ENCODE peak calls at places on chromosomes 7 and 10, in ten cellular contexts. N is keratinocyte, F is uterus, J is colonic mucosa, R is foreskin keratinocyte, K is lung, W is Peyer's patch, C is breast epithelium, Y is body of pancreas, E is GM12865. V is an unnamed sample.

GRCh38 chr10:132910901-132911711 is 31.3 kb downstream of the CFAP46 start:
- DNase-seq in N (no peak), F (no peak), J (no peak), R (no peak), K (no peak), W (no peak), C (peak; percentile 46), Y (no peak), E (no peak), V (no peak)

GRCh38 chr7:128164061-128164954 is 76.8 kb upstream of the LEP start:
- DNase-seq in N (peak; percentile 99), F (no peak), J (no peak), R (peak; percentile 98), K (peak; percentile 51), W (no peak), C (no peak), Y (peak; percentile 17), E (no peak), V (peak; percentile 77)

GRCh38 chr10:5033061-5033770 is 29.6 kb upstream of the AKR1C2 start:
- DNase-seq in N (no peak), F (no peak), J (no peak), R (peak; percentile 45), K (no peak), W (no peak), C (no peak), Y (no peak), E (no peak), V (no peak)

GRCh38 chr7:151676759-151677158 is 157.1 kb upstream of the RHEB start:
- DNase-seq in N (no peak), F (no peak), J (no peak), R (no peak), K (no peak), W (no peak), C (peak; percentile 67), Y (no peak), E (no peak), V (peak; percentile 36)

GRCh38 chr10:126158090-126158489 is 230.2 kb downstream of the ADAM12 start:
- DNase-seq in N (no peak), F (no peak), J (no peak), R (no peak), K (no peak), W (no peak), C (no peak), Y (no peak), E (no peak), V (no peak)

GRCh38 chr7:156947120-156947843 is 2.2 kb upstream of the NOM1 start:
- DNase-seq in N (no peak), F (no peak), J (no peak), R (no peak), K (no peak), W (no peak), C (no peak), Y (peak; percentile 33), E (no peak), V (no peak)

GRCh38 chr10:60809157-60809556 is 30.9 kb downstream of the CDK1 start:
- DNase-seq in N (no peak), F (no peak), J (no peak), R (peak; percentile 29), K (no peak), W (no peak), C (no peak), Y (no peak), E (no peak), V (no peak)

GRCh38 chr7:45698527-45699309 is 124.5 kb downstream of the ADCY1 start:
- DNase-seq in N (no peak), F (no peak), J (peak; percentile 4), R (no peak), K (no peak), W (no peak), C (peak; percentile 34), Y (no peak), E (no peak), V (no peak)

GRCh38 chr7:3399858-3400257 is 98.8 kb downstream of the SDK1 start:
- DNase-seq in N (no peak), F (no peak), J (no peak), R (peak; percentile 30), K (no peak), W (no peak), C (no peak), Y (no peak), E (peak; percentile 22), V (peak; percentile 39)

GRCh38 chr10:68047554-68048327 is 27.3 kb downstream of the HERC4 start:
- DNase-seq in N (no peak), F (no peak), J (no peak), R (no peak), K (no peak), W (no peak), C (no peak), Y (no peak), E (peak; percentile 27), V (no peak)

GRCh38 chr7:2520808-2521146 is 1.2 kb downstream of the LFNG start:
- DNase-seq in N (no peak), F (no peak), J (peak; percentile 69), R (no peak), K (no peak), W (peak; percentile 61), C (no peak), Y (peak; percentile 33), E (no peak), V (peak; percentile 41)

GRCh38 chr7:28410628-28411578 is 1.4 kb upstream of the CREB5 start:
- DNase-seq in N (no peak), F (peak; percentile 77), J (peak; percentile 44), R (peak; percentile 56), K (no peak), W (no peak), C (no peak), Y (peak; percentile 30), E (peak; percentile 48), V (peak; percentile 54)

GRCh38 chr7:29563590-29564454 is at the start of gene PRR15:
- DNase-seq in N (no peak), F (no peak), J (peak; percentile 94), R (peak; percentile 84), K (peak; percentile 44), W (peak; percentile 91), C (peak; percentile 84), Y (peak; percentile 93), E (no peak), V (peak; percentile 96)
- TF ChIP-seq CTCF in N (no peak), F (no peak), J (no peak), R (no peak), K (no peak), W (peak; percentile 3), C (no peak), Y (no peak), E (no peak), V (no peak)

GRCh38 chr10:129277804-129278203 is 189.2 kb upstream of the MGMT start:
- DNase-seq in N (no peak), F (no peak), J (no peak), R (no peak), K (no peak), W (no peak), C (no peak), Y (no peak), E (no peak), V (no peak)

GRCh38 chr10:129277080-129277479 is 190.0 kb upstream of the MGMT start:
- DNase-seq in N (no peak), F (no peak), J (no peak), R (no peak), K (no peak), W (no peak), C (no peak), Y (no peak), E (no peak), V (no peak)

GRCh38 chr10:129272859-129273258 is 194.2 kb upstream of the MGMT start:
- DNase-seq in N (no peak), F (no peak), J (no peak), R (no peak), K (no peak), W (no peak), C (no peak), Y (no peak), E (no peak), V (no peak)

GRCh38 chr10:129275886-129276285 is 191.2 kb upstream of the MGMT start:
- DNase-seq in N (no peak), F (no peak), J (no peak), R (no peak), K (no peak), W (no peak), C (no peak), Y (no peak), E (no peak), V (no peak)

DNA sequence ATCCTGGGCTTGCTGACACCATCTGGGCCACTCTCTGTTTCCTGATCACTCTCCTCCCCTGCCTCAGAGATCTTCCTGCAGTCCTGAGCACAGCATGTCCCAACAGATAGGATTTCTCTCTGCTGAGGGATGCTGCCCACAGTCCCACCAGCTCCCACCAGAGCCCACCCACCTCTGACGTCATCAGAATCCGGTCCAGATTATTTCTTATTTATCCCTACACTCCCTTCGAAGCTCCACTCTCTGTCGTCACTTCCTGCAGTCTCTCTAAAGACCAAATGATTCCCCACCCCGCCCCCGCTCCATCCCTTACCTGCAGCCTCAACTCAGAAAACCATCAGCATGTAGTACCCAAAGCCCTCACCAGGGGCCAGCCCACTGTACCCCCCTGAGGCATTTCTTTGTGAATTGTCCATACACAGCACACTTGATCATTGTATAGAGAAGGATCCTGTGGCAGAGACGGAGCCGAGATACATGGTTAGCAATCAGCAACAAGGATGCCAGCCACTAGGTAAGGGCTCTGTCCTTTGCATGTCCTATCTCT is 192.0 kb upstream of the MGMT start:
- DNase-seq in N (no peak), F (no peak), J (no peak), R (no peak), K (no peak), W (no peak), C (no peak), Y (no peak), E (no peak), V (no peak)
- TF ChIP-seq CTCF in N (no peak), F (no peak), J (no peak), R (no peak), K (no peak), W (no peak), C (no peak), Y (no peak), E (peak; percentile 11), V (no peak)

GRCh38 chr10:82084904-82085303 is 209.9 kb downstream of the NRG3 start:
- DNase-seq in N (no peak), F (no peak), J (no peak), R (no peak), K (no peak), W (no peak), C (no peak), Y (no peak), E (no peak), V (no peak)
- TF ChIP-seq CTCF in N (no peak), F (no peak), J (no peak), R (no peak), K (no peak), W (no peak), C (no peak), Y (no peak), E (no peak), V (no peak)

DNA sequence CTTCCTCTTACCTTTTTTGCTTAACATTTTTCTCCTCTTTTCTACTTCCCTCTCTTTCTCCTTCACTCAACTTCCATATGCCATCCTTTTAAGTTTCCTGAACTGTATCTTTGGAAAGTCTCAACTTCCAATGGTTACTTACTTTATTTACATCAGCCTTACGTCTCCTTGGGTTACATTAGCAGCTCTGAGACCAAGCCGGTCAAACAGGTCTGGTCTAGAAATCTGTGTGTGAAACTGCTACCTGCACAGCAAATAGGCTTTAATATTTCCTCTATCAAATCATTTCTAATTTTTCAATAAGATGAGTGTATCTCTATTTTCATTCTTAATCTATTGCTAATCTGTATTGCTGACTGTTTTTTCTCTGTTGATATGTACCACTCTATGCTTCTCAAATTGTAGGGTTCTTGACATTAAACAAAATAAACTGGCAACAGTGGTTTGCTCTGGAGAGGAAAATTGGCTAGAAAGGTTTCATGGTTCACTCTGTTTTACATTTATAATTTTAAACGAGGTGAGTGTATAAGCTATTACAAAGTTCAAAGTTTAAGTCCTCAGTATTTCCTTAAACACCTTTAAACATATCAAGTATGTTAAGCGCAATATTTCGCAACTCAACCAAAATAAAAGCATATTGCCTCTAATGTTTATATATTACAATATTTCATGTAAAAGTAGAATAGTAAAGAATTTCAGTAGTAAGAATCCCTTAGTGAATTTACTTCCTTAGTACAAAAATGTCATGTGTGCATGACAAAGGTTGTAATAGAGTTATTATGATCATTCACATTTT is 3.6 kb upstream of the SEMA3C start:
- DNase-seq in N (no peak), F (no peak), J (peak; percentile 54), R (peak; percentile 75), K (no peak), W (no peak), C (peak; percentile 51), Y (peak; percentile 42), E (no peak), V (peak; percentile 64)
- TF ChIP-seq CTCF in N (no peak), F (no peak), J (no peak), R (no peak), K (no peak), W (no peak), C (no peak), Y (no peak), E (no peak), V (no peak)

V was measured in Calu3.